ENCODE peak calls at places on chromosomes 16 and 17, in seven cellular contexts. Q, H, S, E, W, R and A are unnamed samples.
A peak's percentile ranks its signal among the peaks of the same experiment; 100 is the strongest.

GRCh38 chr17:2241823-2242222 is 61.8 kb downstream of the SMG6 start:
- DNase-seq in Q (peak; percentile 91), H (no peak), S (no peak), E (peak; percentile 56), W (no peak), R (no peak), A (no peak)

GRCh38 chr17:31008374-31009035 is 37.7 kb downstream of the RNF135 start:
- DNase-seq in Q (peak; percentile 67), H (no peak), S (peak; percentile 53), E (peak; percentile 30), W (peak; percentile 80), R (peak; percentile 88), A (no peak)

GRCh38 chr17:39606434-39607056 is 1.2 kb downstream of the NEUROD2 start:
- DNase-seq in Q (no peak), H (no peak), S (no peak), E (no peak), W (no peak), R (no peak), A (no peak)

GRCh38 chr17:13727441-13728171 is 125.9 kb upstream of the HS3ST3A1 start:
- DNase-seq in Q (peak; percentile 86), H (no peak), S (no peak), E (no peak), W (no peak), R (no peak), A (no peak)

GRCh38 chr16:2966803-2967184 is 2.4 kb upstream of the PAQR4 start:
- DNase-seq in Q (no peak), H (no peak), S (no peak), E (no peak), W (peak; percentile 26), R (peak; percentile 79), A (no peak)

GRCh38 chr17:45385331-45385997 is 47.2 kb downstream of the ARHGAP27 start:
- DNase-seq in Q (peak; percentile 88), H (no peak), S (peak; percentile 89), E (peak; percentile 86), W (peak; percentile 79), R (peak; percentile 94), A (peak; percentile 76)

GRCh38 chr17:80146121-80147034 is 550 bp downstream of the EIF4A3 start:
- DNase-seq in Q (peak; percentile 24), H (no peak), S (no peak), E (peak; percentile 32), W (no peak), R (no peak), A (no peak)

GRCh38 chr17:4110152-4110551 is 32.7 kb downstream of the ZZEF1 start:
- DNase-seq in Q (peak; percentile 77), H (no peak), S (no peak), E (no peak), W (no peak), R (no peak), A (no peak)

GRCh38 chr16:1183235-1183907 is 30.5 kb downstream of the CACNA1H start:
- DNase-seq in Q (peak; percentile 77), H (no peak), S (peak; percentile 48), E (peak; percentile 87), W (no peak), R (no peak), A (peak; percentile 29)

GRCh38 chr16:1181715-1182671 is 29.1 kb downstream of the CACNA1H start:
- DNase-seq in Q (peak; percentile 92), H (peak; percentile 69), S (peak; percentile 63), E (peak; percentile 91), W (no peak), R (peak; percentile 87), A (peak; percentile 53)

GRCh38 chr16:1188781-1189189 is 35.9 kb downstream of the CACNA1H start:
- DNase-seq in Q (peak; percentile 34), H (no peak), S (peak; percentile 42), E (no peak), W (peak; percentile 28), R (peak; percentile 78), A (no peak)

GRCh38 chr16:1184156-1184868 is 31.4 kb downstream of the CACNA1H start:
- DNase-seq in Q (no peak), H (no peak), S (no peak), E (peak; percentile 43), W (no peak), R (no peak), A (no peak)

GRCh38 chr16:1184980-1185379 is 32.1 kb downstream of the CACNA1H start:
- DNase-seq in Q (no peak), H (no peak), S (no peak), E (no peak), W (no peak), R (no peak), A (no peak)
- TF ChIP-seq CTCF in Q (no peak), H (no peak), S (no peak), E (no peak), W (no peak), R (no peak), A (no peak)

DNA sequence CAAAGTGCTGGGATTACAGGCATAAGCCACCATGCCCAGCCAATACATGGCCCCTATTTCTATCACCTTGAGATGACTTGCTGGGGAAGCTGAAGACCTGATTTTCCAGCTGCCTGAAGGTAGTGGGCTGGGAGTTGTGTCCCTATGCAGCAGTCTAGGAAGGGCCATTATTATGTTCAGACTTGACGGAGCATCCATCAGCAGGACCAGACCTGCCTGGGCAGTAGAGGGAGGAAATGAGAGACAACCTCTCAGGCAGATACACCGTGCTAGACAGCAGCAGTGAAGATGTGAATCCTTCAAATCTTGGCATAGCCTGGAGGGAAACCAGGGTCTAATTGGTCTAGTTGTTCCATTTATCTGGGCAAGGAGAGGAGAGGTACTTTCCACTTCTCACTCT is 35.6 kb upstream of the PHOSPHO1 start:
- DNase-seq in Q (no peak), H (no peak), S (no peak), E (no peak), W (no peak), R (no peak), A (no peak)
- TF ChIP-seq CTCF in Q (no peak), H (no peak), S (no peak), E (no peak), W (no peak), R (no peak), A (no peak)

GRCh38 chr16:31010943-31011342 is 505 bp upstream of the STX1B start:
- DNase-seq in Q (no peak), H (no peak), S (no peak), E (no peak), W (no peak), R (no peak), A (no peak)

GRCh38 chr16:31010539-31010938 is at the start of gene STX1B:
- DNase-seq in Q (no peak), H (no peak), S (no peak), E (peak; percentile 43), W (no peak), R (no peak), A (no peak)

GRCh38 chr16:31016018-31016417 is 5.6 kb upstream of the STX1B start:
- DNase-seq in Q (no peak), H (no peak), S (no peak), E (no peak), W (no peak), R (no peak), A (no peak)
- TF ChIP-seq CTCF in Q (no peak), H (peak; percentile 12), S (no peak), E (no peak), W (no peak), R (no peak), A (no peak)

GRCh38 chr17:54887787-54888186 is 12.9 kb upstream of the TOM1L1 start:
- DNase-seq in Q (no peak), H (no peak), S (no peak), E (no peak), W (no peak), R (no peak), A (no peak)

GRCh38 chr17:54888254-54888653 is 12.4 kb upstream of the TOM1L1 start:
- DNase-seq in Q (no peak), H (no peak), S (no peak), E (no peak), W (no peak), R (no peak), A (no peak)

GRCh38 chr17:54888981-54889380 is 11.7 kb upstream of the TOM1L1 start:
- DNase-seq in Q (no peak), H (no peak), S (no peak), E (no peak), W (no peak), R (no peak), A (no peak)

GRCh38 chr17:54892360-54892759 is 8.3 kb upstream of the TOM1L1 start:
- DNase-seq in Q (no peak), H (no peak), S (no peak), E (no peak), W (no peak), R (no peak), A (no peak)

DNA sequence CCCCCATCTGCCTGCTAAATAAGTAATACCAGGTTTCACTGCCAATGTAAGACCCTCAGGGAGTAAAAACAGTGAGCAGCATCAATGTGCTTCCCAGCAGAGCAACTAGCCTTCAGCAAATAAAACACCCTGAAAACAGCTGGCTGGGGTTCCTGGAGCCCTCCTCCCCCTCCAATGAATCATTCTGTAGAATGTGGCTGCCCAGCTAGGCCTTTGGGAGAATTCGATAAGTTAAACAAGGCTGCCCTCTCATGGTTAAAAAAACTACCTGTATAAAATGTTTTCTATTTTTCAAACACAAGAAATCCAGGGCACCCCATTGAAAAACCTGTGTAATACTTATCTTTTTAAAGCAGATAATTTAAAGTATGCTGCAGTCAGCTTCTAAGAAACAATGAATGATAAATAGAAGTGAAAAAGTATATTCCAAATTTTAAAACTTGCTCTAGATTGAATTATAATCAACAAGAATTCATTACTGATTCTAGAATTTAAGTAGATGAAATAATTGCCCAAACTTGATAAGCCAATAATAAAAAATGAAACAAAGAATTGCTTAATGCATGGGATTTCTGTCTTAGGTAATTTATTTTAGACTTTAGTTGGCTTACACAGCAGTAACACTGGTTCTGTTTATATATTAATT is 9.4 kb upstream of the TOM1L1 start:
- DNase-seq in Q (peak; percentile 83), H (no peak), S (no peak), E (no peak), W (no peak), R (no peak), A (no peak)
- TF ChIP-seq CTCF in Q (peak; percentile 27), H (peak; percentile 36), S (peak; percentile 27), E (no peak), W (peak; percentile 29), R (peak; percentile 33), A (no peak)